ENCODE peak calls at places on chromosomes 4 and X, in eight cellular contexts. One of them, this sample, is unnamed.

GRCh38 chr4:137510866-137511265 is 21.4 kb downstream of the PCDH18 start:
- DNase-seq in dorsolateral prefrontal cortex: no peak
- DNase-seq in NCI-H2029: peak
- DNase-seq in AG08395: peak
- DNase-seq in germinal center: no peak
- DNase-seq in pancreas: no peak
- DNase-seq in NCI-H1105: no peak
- DNase-seq in PC-9: peak
- DNase-seq in this sample: peak

GRCh38 chr4:108793413-108793812 is 30.6 kb upstream of the ETNPPL start:
- DNase-seq in dorsolateral prefrontal cortex: no peak
- DNase-seq in NCI-H2029: no peak
- DNase-seq in AG08395: no peak
- DNase-seq in germinal center: no peak
- DNase-seq in pancreas: no peak
- DNase-seq in NCI-H1105: no peak
- DNase-seq in PC-9: no peak
- DNase-seq in this sample: no peak

GRCh38 chrX:130336531-130336930 is 3.2 kb upstream of the SLC25A14 start:
- DNase-seq in dorsolateral prefrontal cortex: no peak
- DNase-seq in NCI-H2029: no peak
- DNase-seq in AG08395: no peak
- DNase-seq in germinal center: no peak
- DNase-seq in pancreas: no peak
- DNase-seq in NCI-H1105: no peak
- DNase-seq in PC-9: no peak
- DNase-seq in this sample: no peak

GRCh38 chr4:131091896-131092295 is 1995.9 kb downstream of the C4orf33 start:
- DNase-seq in dorsolateral prefrontal cortex: no peak
- DNase-seq in NCI-H2029: peak
- DNase-seq in AG08395: no peak
- DNase-seq in germinal center: no peak
- DNase-seq in pancreas: no peak
- DNase-seq in NCI-H1105: no peak
- DNase-seq in PC-9: peak
- DNase-seq in this sample: no peak

GRCh38 chr4:134695433-134695832 is 493.8 kb upstream of the PABPC4L start:
- DNase-seq in dorsolateral prefrontal cortex: no peak
- DNase-seq in NCI-H2029: no peak
- DNase-seq in AG08395: no peak
- DNase-seq in germinal center: no peak
- DNase-seq in pancreas: no peak
- DNase-seq in NCI-H1105: no peak
- DNase-seq in PC-9: no peak
- DNase-seq in this sample: no peak

GRCh38 chr4:185541251-185541671 is 6.0 kb upstream of the PDLIM3 start:
- DNase-seq in dorsolateral prefrontal cortex: no peak
- DNase-seq in NCI-H2029: peak
- DNase-seq in AG08395: no peak
- DNase-seq in germinal center: no peak
- DNase-seq in pancreas: no peak
- DNase-seq in NCI-H1105: no peak
- DNase-seq in PC-9: no peak
- DNase-seq in this sample: no peak

GRCh38 chr4:91958651-91959050 is 345.1 kb upstream of the GRID2 start:
- DNase-seq in dorsolateral prefrontal cortex: peak
- DNase-seq in NCI-H2029: no peak
- DNase-seq in AG08395: no peak
- DNase-seq in germinal center: no peak
- DNase-seq in pancreas: no peak
- DNase-seq in NCI-H1105: peak
- DNase-seq in PC-9: no peak
- DNase-seq in this sample: peak

GRCh38 chr4:112036881-112037280 is 108.4 kb upstream of the FAM241A start:
- DNase-seq in dorsolateral prefrontal cortex: no peak
- DNase-seq in NCI-H2029: no peak
- DNase-seq in AG08395: peak
- DNase-seq in germinal center: no peak
- DNase-seq in pancreas: no peak
- DNase-seq in NCI-H1105: no peak
- DNase-seq in PC-9: no peak
- DNase-seq in this sample: no peak

GRCh38 chr4:56200275-56200674 is 187.0 kb downstream of the AASDH start:
- DNase-seq in dorsolateral prefrontal cortex: no peak
- DNase-seq in NCI-H2029: no peak
- DNase-seq in AG08395: no peak
- DNase-seq in germinal center: no peak
- DNase-seq in pancreas: no peak
- DNase-seq in NCI-H1105: no peak
- DNase-seq in PC-9: no peak
- DNase-seq in this sample: no peak

GRCh38 chr4:600850-601515 is 24.4 kb upstream of the PDE6B start:
- DNase-seq in dorsolateral prefrontal cortex: peak
- DNase-seq in NCI-H2029: no peak
- DNase-seq in AG08395: no peak
- DNase-seq in germinal center: no peak
- DNase-seq in pancreas: no peak
- DNase-seq in NCI-H1105: no peak
- DNase-seq in PC-9: no peak
- DNase-seq in this sample: no peak

GRCh38 chr4:159434496-159435241 is 331.8 kb downstream of the RAPGEF2 start:
- DNase-seq in dorsolateral prefrontal cortex: no peak
- DNase-seq in NCI-H2029: no peak
- DNase-seq in AG08395: peak
- DNase-seq in germinal center: no peak
- DNase-seq in pancreas: no peak
- DNase-seq in NCI-H1105: no peak
- DNase-seq in PC-9: no peak
- DNase-seq in this sample: no peak

GRCh38 chr4:1211951-1212545 is 36.9 kb downstream of the CTBP1 start:
- DNase-seq in dorsolateral prefrontal cortex: peak
- DNase-seq in NCI-H2029: no peak
- DNase-seq in AG08395: peak
- DNase-seq in germinal center: no peak
- DNase-seq in pancreas: peak
- DNase-seq in NCI-H1105: no peak
- DNase-seq in PC-9: no peak
- DNase-seq in this sample: no peak

This sample was measured in MG63.